ENCODE peak calls at places on chromosomes 11 and 22, in six cellular contexts. S, T, E, R, B and G are unnamed samples.

GRCh38 chr11:2577071-2578005 is 122.5 kb downstream of the KCNQ1OT1 start:
- DNase-seq in S (no peak), T (no peak), E (no peak), R (no peak), B (no peak), G (no peak)

GRCh38 chr11:37320921-37321320 is 722.9 kb upstream of the RAG2 start:
- DNase-seq in S (no peak), T (no peak), E (no peak), R (no peak), B (peak), G (no peak)

GRCh38 chr11:77071671-77072605 is 5.2 kb downstream of the CAPN5 start:
- DNase-seq in S (peak), T (no peak), E (peak), R (no peak), B (no peak), G (no peak)

GRCh38 chr11:72228229-72228843 is 3.8 kb downstream of the INPPL1 start:
- DNase-seq in S (no peak), T (peak), E (no peak), R (no peak), B (no peak), G (peak)

GRCh38 chr11:44846852-44847251 is 103.8 kb downstream of the TP53I11 start:
- DNase-seq in S (no peak), T (no peak), E (no peak), R (no peak), B (no peak), G (no peak)

GRCh38 chr11:19918302-19919049 is 205.8 kb downstream of the NAV2 start:
- DNase-seq in S (no peak), T (no peak), E (peak), R (no peak), B (peak), G (peak)

GRCh38 chr11:70065318-70066135 is 12.6 kb upstream of the ANO1 start:
- DNase-seq in S (no peak), T (no peak), E (no peak), R (no peak), B (no peak), G (no peak)

GRCh38 chr11:65537620-65538231 is 12.8 kb downstream of the SCYL1 start:
- DNase-seq in S (no peak), T (no peak), E (no peak), R (no peak), B (no peak), G (no peak)

GRCh38 chr22:24106385-24107381 is 74.6 kb upstream of the SUSD2 start:
- DNase-seq in S (peak), T (peak), E (no peak), R (no peak), B (no peak), G (peak)

GRCh38 chr22:41009222-41009948 is 58.2 kb downstream of the RBX1 start:
- DNase-seq in S (no peak), T (no peak), E (peak), R (no peak), B (peak), G (peak)

GRCh38 chr11:82797595-82797971 is 63.9 kb upstream of the FAM181B start:
- DNase-seq in S (no peak), T (no peak), E (no peak), R (no peak), B (no peak), G (no peak)

GRCh38 chr11:75421035-75421602 is 11.9 kb downstream of the KLHL35 start:
- DNase-seq in S (no peak), T (no peak), E (no peak), R (no peak), B (no peak), G (no peak)

GRCh38 chr11:120236169-120237107 is 3.5 kb upstream of the POU2F3 start:
- DNase-seq in S (peak), T (peak), E (no peak), R (no peak), B (peak), G (peak)

GRCh38 chr11:18392434-18393321 is 1.7 kb upstream of the LDHA start:
- DNase-seq in S (no peak), T (peak), E (peak), R (no peak), B (peak), G (peak)

GRCh38 chr22:44575344-44576268 is 77.6 kb upstream of the RTL6 start:
- DNase-seq in S (no peak), T (no peak), E (no peak), R (no peak), B (no peak), G (no peak)

GRCh38 chr11:77081976-77082836 is 15.4 kb downstream of the CAPN5 start:
- DNase-seq in S (no peak), T (no peak), E (no peak), R (no peak), B (no peak), G (no peak)

GRCh38 chr22:44461083-44461375 is 37.0 kb downstream of the RTL6 start:
- DNase-seq in S (no peak), T (no peak), E (no peak), R (no peak), B (no peak), G (no peak)

GRCh38 chr11:134119094-134119493 is 50.2 kb downstream of the JAM3 start:
- DNase-seq in S (peak), T (no peak), E (peak), R (no peak), B (peak), G (peak)

GRCh38 chr11:10021563-10021962 is 272.5 kb downstream of the SBF2 start:
- DNase-seq in S (no peak), T (peak), E (no peak), R (no peak), B (no peak), G (no peak)

GRCh38 chr11:3002871-3003270 is 10.7 kb upstream of the NAP1L4 start:
- DNase-seq in S (no peak), T (no peak), E (no peak), R (no peak), B (no peak), G (no peak)

GRCh38 chr11:110850846-110851245 is 138.6 kb upstream of the ARHGAP20 start:
- DNase-seq in S (peak), T (no peak), E (no peak), R (no peak), B (peak), G (no peak)

GRCh38 chr11:111302298-111302697 is 4.0 kb downstream of the POU2AF3 start:
- DNase-seq in S (no peak), T (no peak), E (no peak), R (no peak), B (no peak), G (no peak)

GRCh38 chr22:44118645-44119315 is 61.9 kb upstream of the PARVG start:
- DNase-seq in S (no peak), T (no peak), E (no peak), R (no peak), B (no peak), G (no peak)

GRCh38 chr11:119316729-119317591 is at the start of gene MCAM:
- DNase-seq in S (peak), T (peak), E (no peak), R (no peak), B (peak), G (peak)

GRCh38 chr11:125281831-125282595 is 117.5 kb downstream of the PKNOX2 start:
- DNase-seq in S (no peak), T (no peak), E (no peak), R (no peak), B (peak), G (no peak)

GRCh38 chr11:83006877-83007330 is 64.8 kb downstream of the RAB30 start:
- DNase-seq in S (no peak), T (no peak), E (no peak), R (no peak), B (no peak), G (peak)

GRCh38 chr11:12695878-12696277 is 21.7 kb downstream of the TEAD1 start:
- DNase-seq in S (no peak), T (no peak), E (no peak), R (no peak), B (no peak), G (no peak)

DNA sequence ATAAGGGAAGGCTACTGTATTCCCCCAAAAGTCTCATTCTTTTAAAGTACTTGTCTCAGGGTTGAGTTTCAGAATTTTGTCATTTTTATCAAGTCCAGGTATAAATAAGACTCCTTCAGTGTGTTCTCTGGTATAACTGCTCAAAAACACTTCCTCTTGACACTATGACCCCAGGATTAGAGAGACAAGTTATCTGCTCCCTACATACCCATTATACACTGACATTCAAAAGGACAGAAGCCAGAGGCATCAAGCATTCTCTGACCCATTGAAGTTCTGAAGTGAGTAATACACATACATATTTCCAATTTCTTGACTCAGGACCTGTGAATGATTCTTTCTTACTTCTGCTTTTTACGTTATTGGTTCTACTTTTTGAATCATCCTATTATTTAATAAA is 447.8 kb upstream of the CNTN5 start:
- DNase-seq in S (no peak), T (no peak), E (no peak), R (no peak), B (no peak), G (no peak)
- H3K4me3 ChIP-seq in S (no peak), T (no peak), E (no peak), R (no peak), B (no peak), G (no peak)

DNA sequence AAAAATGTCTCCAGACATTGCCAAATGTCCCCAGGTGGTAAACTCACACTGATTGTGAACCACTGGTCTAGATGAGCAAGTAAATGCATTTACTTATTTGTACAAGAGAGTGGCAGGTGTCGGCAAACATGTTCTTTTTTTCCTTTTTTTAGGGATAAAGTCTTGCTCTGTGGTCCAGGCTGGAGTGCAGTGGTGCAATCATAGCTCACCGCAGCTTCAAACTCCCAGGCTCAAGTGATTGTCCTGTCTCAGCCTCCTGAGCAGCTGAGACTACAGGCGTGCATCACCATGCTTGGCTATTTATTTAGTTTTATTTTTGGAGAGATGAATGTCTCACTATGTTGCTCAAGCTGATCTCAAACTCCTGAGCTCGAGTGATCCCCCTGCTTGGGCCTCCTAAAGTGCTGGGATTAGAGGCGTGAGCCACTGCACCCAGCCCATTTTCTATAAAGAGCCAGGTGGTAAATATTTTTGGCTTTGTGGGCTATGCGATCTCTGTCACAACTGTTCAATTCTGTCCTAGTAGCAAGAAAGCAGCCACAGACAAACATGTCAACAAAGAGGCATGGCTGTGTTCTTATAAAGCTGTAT is 1.4 kb downstream of the VPREB1 start:
- DNase-seq in S (no peak), T (no peak), E (no peak), R (no peak), B (no peak), G (no peak)
- H3K4me3 ChIP-seq in S (no peak), T (no peak), E (no peak), R (no peak), B (no peak), G (no peak)

GRCh38 chr11:59283825-59284772 is 71.4 kb upstream of the MPEG1 start:
- DNase-seq in S (peak), T (peak), E (peak), R (peak), B (peak), G (peak)
- H3K4me3 ChIP-seq in S (no peak), T (no peak), E (no peak), R (peak), B (no peak), G (no peak)

GRCh38 chr22:38982008-38982927 is at the start of gene APOBEC3B:
- DNase-seq in S (peak), T (peak), E (peak), R (no peak), B (peak), G (peak)
- H3K4me3 ChIP-seq in S (peak), T (no peak), E (peak), R (peak), B (peak), G (peak)